ENCODE peak calls at places on chromosomes 7 and 10, in five cellular contexts. N is HCT116, K is GM12878, J is HepG2, W is H1. D is an unnamed sample.

GRCh38 chr10:70799124-70799523 is 13.9 kb upstream of the TBATA start:
- DNase-seq in N (no peak), K (no peak), J (no peak), W (no peak), D (no peak)

GRCh38 chr7:983182-984071 is 446 bp downstream of the CYP2W1 start:
- DNase-seq in N (no peak), K (no peak), J (peak; percentile 53), W (no peak), D (no peak)

GRCh38 chr10:27514243-27514642 is 10.1 kb downstream of the RAB18 start:
- DNase-seq in N (no peak), K (no peak), J (no peak), W (no peak), D (no peak)

GRCh38 chr7:113891031-113891350 is 27.8 kb downstream of the PPP1R3A start:
- DNase-seq in N (no peak), K (no peak), J (no peak), W (no peak), D (no peak)

GRCh38 chr10:43064331-43065075 is 12.4 kb upstream of the RET start:
- DNase-seq in N (no peak), K (no peak), J (no peak), W (no peak), D (no peak)

GRCh38 chr10:60035984-60036383 is 129.6 kb upstream of the CCDC6 start:
- DNase-seq in N (no peak), K (no peak), J (no peak), W (no peak), D (no peak)

GRCh38 chr7:128057909-128058308 is 26.7 kb upstream of the LRRC4 start:
- DNase-seq in N (no peak), K (no peak), J (no peak), W (no peak), D (no peak)

GRCh38 chr10:118927317-118927716 is 102.2 kb upstream of the NANOS1 start:
- DNase-seq in N (no peak), K (no peak), J (no peak), W (no peak), D (no peak)

GRCh38 chr7:280461-280860 is 9.5 kb upstream of the FOXL3 start:
- DNase-seq in N (no peak), K (no peak), J (no peak), W (no peak), D (no peak)

DNA sequence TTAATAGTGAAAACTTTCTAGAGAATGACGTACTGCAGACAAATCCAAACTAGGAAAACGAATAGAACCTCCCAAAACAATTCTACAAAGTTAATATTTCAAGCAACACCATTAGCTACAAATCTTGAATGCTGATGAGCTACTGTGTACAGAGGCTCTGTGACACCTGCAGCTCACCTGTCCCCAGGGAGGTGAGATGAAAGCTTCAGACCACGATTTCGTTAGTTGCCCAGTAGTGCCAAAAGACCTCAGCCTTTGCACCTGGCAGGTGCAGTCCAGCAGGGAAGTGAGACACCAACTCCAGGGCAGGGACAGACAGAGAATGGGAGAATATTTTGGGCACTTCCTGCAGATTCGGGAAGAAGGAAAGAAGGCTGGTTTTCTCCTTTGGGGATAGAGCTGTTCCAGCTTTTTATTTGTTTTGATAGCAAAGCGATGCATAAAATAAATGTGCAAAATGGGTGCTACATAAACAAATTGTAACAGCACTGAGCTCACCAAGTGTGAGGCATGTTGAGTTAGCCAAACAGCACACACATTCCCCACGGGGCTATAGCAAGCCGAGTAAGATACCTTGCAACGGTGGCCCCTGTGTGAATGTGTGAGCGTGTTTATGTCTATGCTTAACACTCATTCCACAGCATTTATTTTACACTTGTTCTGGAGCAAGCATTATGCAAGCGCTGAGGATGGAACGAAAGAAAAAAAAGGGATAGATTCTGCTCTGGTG is 1024.8 kb upstream of the AUTS2 start:
- DNase-seq in N (no peak), K (no peak), J (no peak), W (no peak), D (no peak)
- TF ChIP-seq YY1 in N (no peak), K (no peak), J (no peak), W (no peak), D (no peak)

GRCh38 chr10:132628966-132629900 is 91.6 kb downstream of the INPP5A start:
- DNase-seq in N (no peak), K (no peak), J (no peak), W (no peak), D (no peak)
- TF ChIP-seq SIN3A in N (no peak), K (no peak), J (no peak), W (no peak), D (no peak)

DNA sequence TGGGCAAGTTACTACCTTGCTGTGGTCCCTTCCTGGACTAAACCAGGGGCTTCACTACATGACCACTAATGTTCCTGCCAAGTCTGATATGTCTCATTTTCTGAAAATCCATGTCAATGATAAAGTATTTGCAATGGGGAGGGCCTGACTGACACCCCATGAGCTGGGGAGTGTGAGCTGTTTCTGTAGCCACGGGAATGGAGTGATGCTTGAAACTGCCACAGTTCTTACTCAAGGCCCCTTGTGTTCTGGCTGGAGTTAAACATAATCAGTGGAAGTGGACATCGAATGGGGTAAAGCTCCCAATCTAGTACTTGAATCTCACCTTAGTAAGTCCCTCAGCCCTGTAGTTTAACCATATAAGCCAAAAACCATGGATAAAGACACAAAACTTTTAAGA is 61.9 kb upstream of the PDLIM1 start:
- DNase-seq in N (no peak), K (no peak), J (no peak), W (no peak), D (no peak)
- TF ChIP-seq ZNF274 in N (no peak), K (no peak), J (no peak), W (no peak), D (no peak)

DNA sequence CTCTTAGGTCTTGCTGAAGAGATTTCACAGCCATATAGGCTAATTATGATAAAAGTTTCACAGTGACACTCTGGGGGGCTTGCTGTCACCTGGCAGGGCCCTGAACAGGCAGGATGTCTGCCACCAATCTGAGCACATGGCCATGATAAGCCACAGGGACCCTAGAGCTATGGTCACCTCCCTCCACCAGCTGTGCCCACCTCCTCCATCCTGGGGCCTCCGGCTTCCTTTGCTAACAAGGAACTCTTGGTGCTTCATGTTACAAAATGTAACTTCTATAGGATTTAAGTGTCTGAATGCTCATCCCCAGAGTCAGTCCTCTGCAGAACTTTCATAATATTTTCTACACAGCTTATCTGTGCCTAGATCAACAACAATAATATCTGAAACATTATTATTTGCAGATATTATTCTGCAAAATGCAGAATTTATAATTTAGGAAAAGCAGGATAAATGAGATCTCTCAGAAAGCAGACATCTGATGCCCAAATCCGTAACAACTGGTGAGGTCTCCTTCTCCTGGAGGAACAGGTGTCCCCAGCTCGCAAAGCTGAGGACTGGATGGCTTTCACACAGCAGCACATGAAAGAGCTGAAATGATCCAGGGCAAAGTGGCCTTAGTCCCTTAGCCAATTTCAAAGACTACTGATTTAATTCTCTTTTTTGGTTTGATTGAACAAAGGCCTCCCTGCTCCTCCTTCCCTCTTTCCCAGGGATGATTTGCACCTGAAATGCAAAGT is 287.0 kb upstream of the AOAH start:
- DNase-seq in N (no peak), K (no peak), J (no peak), W (no peak), D (no peak)
- TF ChIP-seq YY1 in N (no peak), K (no peak), J (no peak), W (no peak), D (no peak)

DNA sequence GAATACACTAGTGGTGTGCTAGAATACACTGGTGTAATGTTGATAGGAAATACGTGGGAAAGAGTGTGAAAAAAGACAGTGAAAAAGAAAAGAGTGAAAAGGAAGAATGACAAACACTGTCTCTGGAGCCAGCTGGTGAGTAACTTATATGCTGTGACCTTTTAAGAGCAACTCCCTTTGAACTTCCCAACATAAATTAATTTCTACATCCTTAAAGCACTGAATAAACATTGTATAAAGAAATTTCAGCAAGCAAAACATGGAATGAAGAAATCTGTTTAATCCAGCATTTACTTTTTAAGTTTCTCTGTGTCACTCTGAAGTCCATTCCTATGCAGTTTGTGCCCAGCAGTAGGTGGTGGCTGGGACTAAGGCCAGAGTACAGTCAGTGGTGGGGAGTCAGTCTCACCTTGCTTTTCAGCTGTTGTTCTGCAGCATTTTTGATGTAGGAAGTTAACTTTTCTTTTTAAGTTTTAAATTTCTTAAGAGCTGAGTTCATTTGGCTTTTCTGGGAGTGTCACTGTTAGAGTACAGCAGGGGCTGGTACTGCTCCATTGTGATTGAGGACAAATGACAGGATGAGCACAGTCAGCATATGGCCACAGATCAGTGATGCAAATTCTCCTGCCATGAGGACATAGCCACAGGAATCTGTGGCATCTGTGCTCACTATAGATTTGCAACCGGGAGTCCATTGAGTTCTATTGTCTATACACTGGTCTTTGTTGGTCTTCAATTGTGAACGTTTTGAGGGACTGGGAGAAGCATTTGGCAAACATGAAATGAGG is 321.8 kb downstream of the ZNF248 start:
- DNase-seq in N (no peak), K (no peak), J (peak; percentile 50), W (no peak), D (no peak)
- TF ChIP-seq SIN3A in N (no peak), K (no peak), J (no peak), W (no peak), D (no peak)

D was measured in K562.